ENCODE peak calls at places on chromosomes 12 and 14, in four cellular contexts. E is sciatic nerve, Z is GM06990, I is mucosa of descending colon. M is an unnamed sample.

GRCh38 chr12:60279224-60279623 is 683.4 kb downstream of the SLC16A7 start:
- DNase-seq in Z (no peak), E (no peak), I (no peak), M (no peak)

GRCh38 chr12:26152507-26153102 is 27.8 kb upstream of the BHLHE41 start:
- DNase-seq in E (no peak), Z (no peak), I (no peak), M (no peak)

GRCh38 chr12:58657175-58657574 is 263.1 kb downstream of the LRIG3 start:
- DNase-seq in E (no peak), I (no peak), Z (no peak), M (no peak)

GRCh38 chr12:96892104-96892503 is 15.0 kb upstream of the NEDD1 start:
- DNase-seq in Z (no peak), I (no peak), E (no peak), M (no peak)

GRCh38 chr12:23631991-23632390 is 317.5 kb downstream of the SOX5 start:
- DNase-seq in E (no peak), I (no peak), Z (no peak), M (no peak)

GRCh38 chr12:11695321-11695720 is 45.8 kb downstream of the ETV6 start:
- DNase-seq in Z (no peak), I (no peak), E (no peak), M (no peak)

GRCh38 chr12:96466939-96467751 is 22.2 kb upstream of the CFAP54 start:
- DNase-seq in E (no peak), I (no peak), Z (no peak), M (no peak)

GRCh38 chr12:25957898-25958253 is 606 bp upstream of the RASSF8 start:
- DNase-seq in Z (no peak), I (no peak), E (no peak), M (peak; percentile 33)

GRCh38 chr12:109721276-109721675 is 7.7 kb downstream of the FAM222A start:
- DNase-seq in I (no peak), Z (no peak), E (no peak), M (peak; percentile 67)

GRCh38 chr12:76490763-76491162 is 68.8 kb downstream of the OSBPL8 start:
- DNase-seq in Z (no peak), E (no peak), I (no peak), M (no peak)

GRCh38 chr12:47207005-47207717 is 127.4 kb upstream of the AMIGO2 start:
- DNase-seq in E (no peak), Z (peak; percentile 67), I (peak; percentile 58), M (peak; percentile 42)

GRCh38 chr12:28568083-28568482 is 377.8 kb downstream of the CCDC91 start:
- DNase-seq in Z (no peak), I (no peak), E (no peak), M (no peak)

GRCh38 chr14:93764211-93764659 is 24.1 kb downstream of the PRIMA1 start:
- DNase-seq in I (no peak), E (no peak), Z (no peak), M (no peak)

GRCh38 chr12:87329076-87329863 is 699.9 kb downstream of the C12orf50 start:
- DNase-seq in I (no peak), E (no peak), Z (no peak), M (no peak)

GRCh38 chr14:32085845-32086383 is 8.8 kb downstream of the ARHGAP5 start:
- DNase-seq in I (no peak), Z (no peak), E (no peak), M (no peak)

GRCh38 chr12:17062296-17063061 is 456.5 kb upstream of the LMO3 start:
- DNase-seq in Z (no peak), I (no peak), E (no peak), M (no peak)

GRCh38 chr12:79844693-79845092 is 90.2 kb downstream of the PPP1R12A start:
- DNase-seq in Z (no peak), E (no peak), I (no peak), M (no peak)

GRCh38 chr12:1814266-1814665 is 6.1 kb upstream of the LRTM2 start:
- DNase-seq in E (no peak), Z (no peak), I (no peak), M (no peak)

GRCh38 chr12:64633940-64634337 is 23.6 kb downstream of the RASSF3 start:
- DNase-seq in Z (no peak), I (peak; percentile 69), E (no peak), M (peak; percentile 68)

GRCh38 chr12:53750812-53751335 is 905 bp downstream of the CISTR start:
- DNase-seq in Z (no peak), I (peak; percentile 27), E (no peak), M (peak; percentile 77)

GRCh38 chr12:85029456-85029855 is 6.6 kb downstream of the TSPAN19 start:
- DNase-seq in I (no peak), E (no peak), Z (no peak), M (no peak)

GRCh38 chr12:120388711-120389431 is 19.9 kb upstream of the MSI1 start:
- DNase-seq in Z (no peak), I (no peak), E (no peak), M (no peak)

GRCh38 chr14:53355581-53356112 is 202.5 kb upstream of the DDHD1 start:
- DNase-seq in E (no peak), Z (no peak), I (no peak), M (no peak)

GRCh38 chr14:36655054-36655381 is 6.6 kb upstream of the PAX9 start:
- DNase-seq in E (peak; percentile 53), I (no peak), Z (no peak), M (no peak)

GRCh38 chr14:64705406-64706118 is 1.3 kb downstream of the PLEKHG3 start:
- DNase-seq in Z (no peak), E (no peak), I (no peak), M (peak; percentile 76)

GRCh38 chr12:127726928-127727327 is 540.0 kb upstream of the TMEM132C start:
- DNase-seq in I (no peak), Z (no peak), E (no peak), M (no peak)

GRCh38 chr12:122366685-122367475 is 55.6 kb downstream of the CLIP1 start:
- DNase-seq in Z (no peak), I (peak; percentile 23), E (peak; percentile 57), M (no peak)

GRCh38 chr14:94407906-94408305 is 19.5 kb upstream of the SERPINA1 start:
- DNase-seq in I (no peak), Z (no peak), E (no peak), M (no peak)

GRCh38 chr14:99309220-99309766 is 37.3 kb upstream of the BCL11B start:
- DNase-seq in E (no peak), I (no peak), Z (no peak), M (no peak)

GRCh38 chr12:93099777-93100176 is 170.7 kb upstream of the EEA1 start:
- DNase-seq in Z (no peak), I (no peak), E (no peak), M (no peak)

GRCh38 chr12:129152291-129153075 is 299.2 kb downstream of the GLT1D1 start:
- DNase-seq in E (no peak), Z (no peak), I (no peak), M (no peak)

GRCh38 chr12:124426594-124427550 is 132.0 kb downstream of the RFLNA start:
- DNase-seq in I (peak; percentile 27), E (no peak), Z (no peak), M (no peak)